ENCODE peak calls at places on chromosomes 1 and 21, in six cellular contexts. One of them, this sample, is unnamed.

GRCh38 chr1:39776400-39776713 is 5.2 kb upstream of the OXCT2 start:
- DNase-seq in SJSA1: no peak
- DNase-seq in A673: no peak
- DNase-seq in left ventricle myocardium inferior: no peak
- DNase-seq in CD4-positive, alpha-beta memory T cell: no peak
- DNase-seq in mesendoderm: no peak
- DNase-seq in this sample: no peak

GRCh38 chr1:87685366-87686136 is 356.9 kb downstream of the LMO4 start:
- DNase-seq in SJSA1: no peak
- DNase-seq in A673: peak; percentile 95
- DNase-seq in left ventricle myocardium inferior: no peak
- DNase-seq in CD4-positive, alpha-beta memory T cell: no peak
- DNase-seq in mesendoderm: no peak
- DNase-seq in this sample: peak; percentile 47

GRCh38 chr1:65792671-65793358 is at the start of gene PDE4B:
- DNase-seq in SJSA1: no peak
- DNase-seq in A673: peak; percentile 18
- DNase-seq in left ventricle myocardium inferior: peak; percentile 13
- DNase-seq in CD4-positive, alpha-beta memory T cell: peak; percentile 12
- DNase-seq in mesendoderm: peak; percentile 56
- DNase-seq in this sample: peak; percentile 81

GRCh38 chr1:203287109-203287893 is 18.0 kb upstream of the BTG2 start:
- DNase-seq in SJSA1: no peak
- DNase-seq in A673: no peak
- DNase-seq in left ventricle myocardium inferior: peak; percentile 55
- DNase-seq in CD4-positive, alpha-beta memory T cell: peak; percentile 95
- DNase-seq in mesendoderm: peak; percentile 80
- DNase-seq in this sample: no peak

GRCh38 chr1:12083766-12084165 is 20.7 kb downstream of the TNFRSF8 start:
- DNase-seq in SJSA1: no peak
- DNase-seq in A673: no peak
- DNase-seq in left ventricle myocardium inferior: no peak
- DNase-seq in CD4-positive, alpha-beta memory T cell: no peak
- DNase-seq in mesendoderm: no peak
- DNase-seq in this sample: no peak

GRCh38 chr1:11765661-11766428 is 3.9 kb downstream of the C1orf167 start:
- DNase-seq in SJSA1: no peak
- DNase-seq in A673: no peak
- DNase-seq in left ventricle myocardium inferior: no peak
- DNase-seq in CD4-positive, alpha-beta memory T cell: no peak
- DNase-seq in mesendoderm: no peak
- DNase-seq in this sample: no peak

GRCh38 chr1:228174482-228175315 is 9.1 kb downstream of the IBA57 start:
- DNase-seq in SJSA1: no peak
- DNase-seq in A673: no peak
- DNase-seq in left ventricle myocardium inferior: no peak
- DNase-seq in CD4-positive, alpha-beta memory T cell: peak; percentile 63
- DNase-seq in mesendoderm: peak; percentile 63
- DNase-seq in this sample: peak; percentile 71

GRCh38 chr1:44293761-44294315 is 61.2 kb downstream of the ERI3 start:
- DNase-seq in SJSA1: no peak
- DNase-seq in A673: no peak
- DNase-seq in left ventricle myocardium inferior: peak; percentile 70
- DNase-seq in CD4-positive, alpha-beta memory T cell: no peak
- DNase-seq in mesendoderm: no peak
- DNase-seq in this sample: no peak

GRCh38 chr1:231866392-231867331 is 240.1 kb downstream of the DISC1 start:
- DNase-seq in SJSA1: peak; percentile 69
- DNase-seq in A673: peak; percentile 72
- DNase-seq in left ventricle myocardium inferior: peak; percentile 38
- DNase-seq in CD4-positive, alpha-beta memory T cell: peak; percentile 44
- DNase-seq in mesendoderm: peak; percentile 65
- DNase-seq in this sample: peak; percentile 80

GRCh38 chr1:215789981-215790380 is 222.9 kb downstream of the KCTD3 start:
- DNase-seq in SJSA1: no peak
- DNase-seq in A673: no peak
- DNase-seq in left ventricle myocardium inferior: no peak
- DNase-seq in CD4-positive, alpha-beta memory T cell: no peak
- DNase-seq in mesendoderm: no peak
- DNase-seq in this sample: no peak

GRCh38 chr1:99106274-99106673 is 101.6 kb upstream of the PLPPR5 start:
- DNase-seq in SJSA1: no peak
- DNase-seq in A673: no peak
- DNase-seq in left ventricle myocardium inferior: no peak
- DNase-seq in CD4-positive, alpha-beta memory T cell: no peak
- DNase-seq in mesendoderm: no peak
- DNase-seq in this sample: no peak

GRCh38 chr1:160567858-160568682 is 11.2 kb downstream of the CD84 start:
- DNase-seq in SJSA1: no peak
- DNase-seq in A673: no peak
- DNase-seq in left ventricle myocardium inferior: no peak
- DNase-seq in CD4-positive, alpha-beta memory T cell: peak; percentile 89
- DNase-seq in mesendoderm: peak; percentile 36
- DNase-seq in this sample: no peak

GRCh38 chr1:54409156-54410142 is 3.3 kb upstream of the SSBP3 start:
- DNase-seq in SJSA1: no peak
- DNase-seq in A673: no peak
- DNase-seq in left ventricle myocardium inferior: no peak
- DNase-seq in CD4-positive, alpha-beta memory T cell: no peak
- DNase-seq in mesendoderm: peak; percentile 94
- DNase-seq in this sample: no peak

GRCh38 chr1:228299211-228299610 is 91.4 kb downstream of the OBSCN start:
- DNase-seq in SJSA1: no peak
- DNase-seq in A673: no peak
- DNase-seq in left ventricle myocardium inferior: no peak
- DNase-seq in CD4-positive, alpha-beta memory T cell: no peak
- DNase-seq in mesendoderm: no peak
- DNase-seq in this sample: no peak

GRCh38 chr1:174274884-174275283 is 115.6 kb downstream of the RABGAP1L start:
- DNase-seq in SJSA1: no peak
- DNase-seq in A673: no peak
- DNase-seq in left ventricle myocardium inferior: no peak
- DNase-seq in CD4-positive, alpha-beta memory T cell: no peak
- DNase-seq in mesendoderm: no peak
- DNase-seq in this sample: no peak

GRCh38 chr1:17984510-17985085 is 123.0 kb upstream of the IGSF21 start:
- DNase-seq in SJSA1: peak; percentile 3
- DNase-seq in A673: peak; percentile 53
- DNase-seq in left ventricle myocardium inferior: no peak
- DNase-seq in CD4-positive, alpha-beta memory T cell: no peak
- DNase-seq in mesendoderm: peak; percentile 61
- DNase-seq in this sample: peak; percentile 75

GRCh38 chr1:76727520-76727919 is 139.8 kb upstream of the ST6GALNAC5 start:
- DNase-seq in SJSA1: no peak
- DNase-seq in A673: no peak
- DNase-seq in left ventricle myocardium inferior: no peak
- DNase-seq in CD4-positive, alpha-beta memory T cell: no peak
- DNase-seq in mesendoderm: no peak
- DNase-seq in this sample: no peak

GRCh38 chr1:245091818-245092637 is 62.8 kb upstream of the KIF26B start:
- DNase-seq in SJSA1: peak; percentile 90
- DNase-seq in A673: peak; percentile 26
- DNase-seq in left ventricle myocardium inferior: no peak
- DNase-seq in CD4-positive, alpha-beta memory T cell: no peak
- DNase-seq in mesendoderm: peak; percentile 70
- DNase-seq in this sample: no peak

GRCh38 chr1:34980715-34981114 is 4.4 kb downstream of the TMEM35B start:
- DNase-seq in SJSA1: no peak
- DNase-seq in A673: no peak
- DNase-seq in left ventricle myocardium inferior: no peak
- DNase-seq in CD4-positive, alpha-beta memory T cell: no peak
- DNase-seq in mesendoderm: no peak
- DNase-seq in this sample: no peak
- H3K4me3 ChIP-seq in SJSA1: no peak overlapping the region
- H3K4me3 ChIP-seq in A673: no peak overlapping the region
- H3K4me3 ChIP-seq in left ventricle myocardium inferior: no peak overlapping the region
- H3K4me3 ChIP-seq in CD4-positive, alpha-beta memory T cell: no peak overlapping the region
- H3K4me3 ChIP-seq in mesendoderm: no peak overlapping the region
- H3K4me3 ChIP-seq in this sample: no peak overlapping the region

DNA sequence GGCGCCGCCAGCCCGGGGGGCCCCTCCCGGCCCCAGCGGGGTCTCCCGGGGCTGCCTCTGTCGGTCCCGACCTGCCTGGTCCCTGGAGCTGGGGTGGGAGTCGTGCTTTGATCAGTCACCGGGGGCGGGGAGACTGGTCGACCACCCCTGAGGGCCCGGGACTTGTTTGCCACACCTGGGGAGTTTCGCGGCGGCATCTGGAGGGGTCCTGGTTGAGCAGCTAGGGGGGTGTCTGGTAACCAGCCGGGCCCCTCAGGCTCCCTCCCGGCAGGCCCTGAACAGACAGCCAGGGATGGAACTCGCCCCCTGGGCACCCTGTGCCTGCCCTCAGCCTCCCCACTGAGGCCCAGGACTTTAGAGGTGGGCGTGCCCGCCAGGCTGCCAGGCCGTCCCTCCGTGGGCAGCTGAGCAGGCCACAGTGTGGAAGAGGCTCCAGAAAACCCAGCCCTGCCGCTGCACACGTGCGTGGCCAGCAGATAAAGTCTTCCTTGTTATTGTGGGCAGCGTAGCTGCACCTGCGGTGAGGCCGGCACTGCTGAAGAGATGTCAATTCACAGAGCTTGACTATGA is 13.3 kb upstream of the SAMD11 start:
- DNase-seq in SJSA1: peak; percentile 29
- DNase-seq in A673: peak; percentile 11
- DNase-seq in left ventricle myocardium inferior: peak; percentile 12
- DNase-seq in CD4-positive, alpha-beta memory T cell: no peak
- DNase-seq in mesendoderm: no peak
- DNase-seq in this sample: peak; percentile 1
- H3K4me1 ChIP-seq in SJSA1: peaks cover 26% of the 10 kb centered on the region
- H3K4me1 ChIP-seq in A673: peaks cover 30% of the 10 kb centered on the region
- H3K4me1 ChIP-seq in left ventricle myocardium inferior: peaks cover 10% of the 10 kb centered on the region
- H3K4me1 ChIP-seq in CD4-positive, alpha-beta memory T cell: peaks cover 3% of the 10 kb centered on the region
- H3K4me1 ChIP-seq in mesendoderm: no peaks in the 10 kb centered on the region
- H3K4me1 ChIP-seq in this sample: no peaks in the 10 kb centered on the region

GRCh38 chr1:89994805-89995594 is at the start of gene ZNF326:
- DNase-seq in SJSA1: peak; percentile 98
- DNase-seq in A673: peak; percentile 97
- DNase-seq in left ventricle myocardium inferior: peak; percentile 97
- DNase-seq in CD4-positive, alpha-beta memory T cell: peak; percentile 89
- DNase-seq in mesendoderm: peak; percentile 99
- DNase-seq in this sample: peak; percentile 98
- H3K4me3 ChIP-seq in SJSA1: peak within 1 kb of the TSS; percentile 78
- H3K4me3 ChIP-seq in A673: peak within 1 kb of the TSS; percentile 73
- H3K4me3 ChIP-seq in left ventricle myocardium inferior: peak within 1 kb of the TSS; percentile 95
- H3K4me3 ChIP-seq in CD4-positive, alpha-beta memory T cell: peak within 1 kb of the TSS; percentile 77
- H3K4me3 ChIP-seq in mesendoderm: peak within 1 kb of the TSS; percentile 91
- H3K4me3 ChIP-seq in this sample: peak within 1 kb of the TSS; percentile 96

DNA sequence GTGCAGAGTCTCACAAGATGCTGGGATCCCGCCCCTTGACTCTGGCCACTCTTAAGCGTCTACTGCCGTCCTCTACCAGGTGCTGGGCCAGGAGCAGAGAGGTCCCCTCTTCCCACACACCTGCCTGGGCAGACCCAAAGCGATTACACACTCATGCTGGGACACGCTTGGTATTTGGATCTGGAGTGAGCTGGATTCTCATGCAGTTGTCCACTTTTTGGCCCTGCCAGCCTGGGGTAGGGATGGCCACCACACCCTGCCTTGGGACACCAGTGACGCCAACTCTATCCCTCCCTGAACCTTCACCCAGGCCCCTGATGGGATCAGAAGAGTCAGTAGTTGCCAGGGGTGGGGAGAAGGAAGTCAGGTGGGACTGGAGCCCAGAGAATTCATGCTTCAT is 28.6 kb downstream of the ITPKB start:
- DNase-seq in SJSA1: no peak
- DNase-seq in A673: no peak
- DNase-seq in left ventricle myocardium inferior: no peak
- DNase-seq in CD4-positive, alpha-beta memory T cell: no peak
- DNase-seq in mesendoderm: no peak
- DNase-seq in this sample: no peak
- H3K4me1 ChIP-seq in SJSA1: peaks cover 5% of the 10 kb centered on the region
- H3K4me1 ChIP-seq in A673: peaks cover 6% of the 10 kb centered on the region
- H3K4me1 ChIP-seq in left ventricle myocardium inferior: peaks cover 84% of the 10 kb centered on the region
- H3K4me1 ChIP-seq in CD4-positive, alpha-beta memory T cell: peaks cover 95% of the 10 kb centered on the region
- H3K4me1 ChIP-seq in mesendoderm: peaks cover 2% of the 10 kb centered on the region
- H3K4me1 ChIP-seq in this sample: peaks cover 9% of the 10 kb centered on the region

DNA sequence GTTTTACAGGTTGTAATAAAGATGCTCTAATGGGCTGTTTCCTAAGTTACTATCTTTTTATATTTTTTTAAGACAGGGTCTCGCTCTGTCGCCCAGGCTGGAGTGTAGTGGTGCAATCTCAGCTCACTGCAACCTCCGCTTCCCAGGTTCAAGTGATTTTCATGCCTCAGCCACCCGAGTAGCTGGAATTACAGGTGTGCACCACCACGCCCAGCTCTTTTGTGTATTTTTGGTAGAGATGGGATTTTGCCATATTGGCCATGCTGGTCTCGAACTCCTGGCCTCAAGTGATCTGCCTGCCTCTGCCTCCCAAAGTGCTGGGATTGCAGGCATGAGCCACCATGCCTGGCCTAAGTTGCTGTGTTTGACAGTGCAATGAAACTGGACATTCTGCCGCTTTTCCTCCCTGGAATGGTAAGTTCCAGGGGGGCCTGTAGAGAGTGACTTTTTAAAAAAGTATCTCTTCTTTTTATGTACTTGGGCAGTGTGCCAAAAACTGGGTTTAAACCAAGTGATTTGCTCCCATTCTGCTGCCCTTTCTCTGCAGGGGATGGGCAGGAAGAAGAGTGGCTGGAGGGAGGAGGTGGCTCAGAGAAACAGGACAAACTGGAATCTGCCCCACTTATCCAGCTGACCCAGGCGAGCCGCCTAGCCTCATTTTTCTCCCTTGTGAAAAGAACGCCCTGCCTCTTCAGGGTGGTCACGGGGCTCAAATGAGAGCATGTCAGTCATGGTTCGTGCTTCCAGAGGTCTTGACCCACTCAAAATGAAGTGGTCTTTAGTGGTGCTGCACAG is 2.3 kb downstream of the SLC37A1 start:
- DNase-seq in SJSA1: no peak
- DNase-seq in A673: peak; percentile 34
- DNase-seq in left ventricle myocardium inferior: no peak
- DNase-seq in CD4-positive, alpha-beta memory T cell: no peak
- DNase-seq in mesendoderm: no peak
- DNase-seq in this sample: no peak
- H3K4me3 ChIP-seq in SJSA1: no peak overlapping the region
- H3K4me3 ChIP-seq in A673: no peak overlapping the region
- H3K4me3 ChIP-seq in left ventricle myocardium inferior: no peak overlapping the region
- H3K4me3 ChIP-seq in CD4-positive, alpha-beta memory T cell: no peak overlapping the region
- H3K4me3 ChIP-seq in mesendoderm: no peak overlapping the region
- H3K4me3 ChIP-seq in this sample: no peak overlapping the region

DNA sequence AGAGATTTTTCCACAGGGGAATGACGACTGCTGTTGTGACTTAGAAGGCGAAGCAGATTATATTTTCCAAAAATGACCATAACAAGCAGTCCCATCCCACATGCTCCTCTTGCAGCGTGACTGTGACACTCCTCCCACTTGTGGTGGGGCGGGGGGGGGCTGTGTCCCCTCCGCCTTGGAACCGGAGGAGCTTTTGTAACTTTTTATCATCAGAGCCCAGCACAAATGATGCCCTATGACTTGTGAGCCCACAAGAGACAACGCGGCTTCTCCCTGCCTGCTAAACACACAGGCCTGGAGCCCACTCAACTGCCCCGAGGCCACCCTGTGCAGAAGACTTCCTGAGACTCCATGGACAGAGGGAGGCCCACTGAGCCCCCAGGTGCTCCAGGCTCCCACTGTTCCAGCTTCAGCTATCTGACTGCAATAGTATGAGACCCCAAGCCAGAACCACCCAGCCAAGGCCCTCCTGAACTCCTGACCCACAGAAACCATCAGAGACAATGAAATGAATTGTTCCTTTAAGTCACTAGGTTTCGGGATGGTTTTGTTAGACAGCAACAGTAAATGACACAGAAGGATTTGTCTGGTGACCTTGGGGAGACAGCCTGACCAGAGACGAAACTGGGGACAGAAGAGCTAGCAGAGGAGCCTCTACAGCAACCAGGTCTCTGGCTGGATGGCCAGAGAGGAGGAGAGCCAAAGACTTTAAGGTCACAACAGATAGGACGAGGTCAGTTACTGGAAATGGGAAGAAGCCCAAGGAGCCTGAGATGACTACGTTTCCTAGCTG is 58.8 kb downstream of the CAPZB start:
- DNase-seq in SJSA1: no peak
- DNase-seq in A673: no peak
- DNase-seq in left ventricle myocardium inferior: peak; percentile 46
- DNase-seq in CD4-positive, alpha-beta memory T cell: no peak
- DNase-seq in mesendoderm: no peak
- DNase-seq in this sample: no peak
- H3K4me1 ChIP-seq in SJSA1: peaks cover 52% of the 10 kb centered on the region
- H3K4me1 ChIP-seq in A673: peaks cover 36% of the 10 kb centered on the region
- H3K4me1 ChIP-seq in left ventricle myocardium inferior: peaks cover 99% of the 10 kb centered on the region
- H3K4me1 ChIP-seq in CD4-positive, alpha-beta memory T cell: peaks cover 97% of the 10 kb centered on the region
- H3K4me1 ChIP-seq in mesendoderm: no peaks in the 10 kb centered on the region
- H3K4me1 ChIP-seq in this sample: peaks cover 30% of the 10 kb centered on the region